ENCODE peak calls at places on chromosome 13, in five cellular contexts. L is brain microvascular endothelial cell, U is astrocyte, X is ascending aorta, S is fibroblast of lung. E is an unnamed sample. For H3K36me3, the result is how much of the 10 kb centered on the place peaks cover.

GRCh38 chr13:26941345-26942174 is 181.0 kb upstream of the GPR12 start:
- DNase-seq in L (peak), U (peak), X (peak), S (peak), E (no peak)

GRCh38 chr13:74090397-74090796 is 43.8 kb downstream of the KLF12 start:
- DNase-seq in L (no peak), U (peak), X (no peak), S (no peak), E (no peak)

GRCh38 chr13:63190742-63191141 is 1775.1 kb upstream of the PCDH20 start:
- DNase-seq in L (peak), U (peak), X (no peak), S (no peak), E (no peak)

GRCh38 chr13:50690020-50690419 is 153.5 kb downstream of the DLEU7 start:
- DNase-seq in L (no peak), U (no peak), X (no peak), S (no peak), E (no peak)

GRCh38 chr13:30133554-30133912 is 173.8 kb downstream of the KATNAL1 start:
- DNase-seq in L (no peak), U (no peak), X (no peak), S (no peak), E (no peak)

GRCh38 chr13:80363890-80364503 is 23.1 kb upstream of the SPRY2 start:
- DNase-seq in L (no peak), U (no peak), X (no peak), S (peak), E (no peak)

GRCh38 chr13:84433024-84433423 is 550.8 kb upstream of the SLITRK1 start:
- DNase-seq in L (peak), U (peak), X (no peak), S (peak), E (no peak)

GRCh38 chr13:60620611-60621395 is 223.8 kb downstream of the TDRD3 start:
- DNase-seq in L (no peak), U (peak), X (no peak), S (no peak), E (no peak)

GRCh38 chr13:101140087-101140770 is 276.1 kb downstream of the NALCN start:
- DNase-seq in L (no peak), U (no peak), X (no peak), S (no peak), E (no peak)

GRCh38 chr13:101146101-101146898 is 270.0 kb downstream of the NALCN start:
- DNase-seq in L (no peak), U (peak), X (no peak), S (no peak), E (no peak)

GRCh38 chr13:101149735-101150380 is 266.4 kb downstream of the NALCN start:
- DNase-seq in L (peak), U (peak), X (no peak), S (peak), E (no peak)

GRCh38 chr13:101140936-101141335 is 275.4 kb downstream of the NALCN start:
- DNase-seq in L (no peak), U (no peak), X (no peak), S (no peak), E (no peak)

DNA sequence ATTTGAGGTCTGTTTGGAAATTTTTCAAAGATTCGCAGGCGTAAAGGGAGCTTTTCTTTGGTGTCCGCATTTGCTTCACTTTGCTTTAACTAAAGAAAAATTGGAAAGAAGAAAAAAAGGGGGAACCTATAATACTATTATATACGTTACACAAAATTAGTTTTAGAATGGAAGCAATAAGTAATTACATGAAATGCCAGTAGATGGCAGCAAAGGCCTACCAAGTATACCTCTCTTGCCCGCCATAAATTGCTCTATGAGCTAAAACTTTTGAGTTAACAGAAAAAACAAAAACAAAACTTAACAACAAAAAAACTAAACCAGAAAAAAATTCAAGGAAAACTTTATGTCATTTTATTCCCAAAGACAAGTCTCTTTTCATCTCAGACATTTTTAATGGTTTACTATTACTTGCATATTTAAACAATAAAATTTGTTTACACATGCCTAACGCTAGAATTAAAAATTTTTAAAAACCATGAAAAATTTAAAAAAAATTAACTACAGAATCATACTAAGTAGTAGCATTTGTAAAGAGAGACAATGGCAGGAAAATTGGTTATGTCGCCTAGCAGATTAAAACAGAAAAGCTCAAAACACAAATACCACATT is 271.4 kb downstream of the NALCN start:
- DNase-seq in L (peak), U (peak), X (no peak), S (peak), E (no peak)
- TF ChIP-seq CTCF in L (peak), U (peak), X (peak), S (peak), E (peak)

GRCh38 chr13:112516218-112516617 is 71.7 kb downstream of the TUBGCP3 start:
- DNase-seq in L (no peak), U (no peak), X (no peak), S (no peak), E (no peak)
- H3K36me3 ChIP-seq in L (under half), U (under half), X (under half), S (under half), E (half or more)

DNA sequence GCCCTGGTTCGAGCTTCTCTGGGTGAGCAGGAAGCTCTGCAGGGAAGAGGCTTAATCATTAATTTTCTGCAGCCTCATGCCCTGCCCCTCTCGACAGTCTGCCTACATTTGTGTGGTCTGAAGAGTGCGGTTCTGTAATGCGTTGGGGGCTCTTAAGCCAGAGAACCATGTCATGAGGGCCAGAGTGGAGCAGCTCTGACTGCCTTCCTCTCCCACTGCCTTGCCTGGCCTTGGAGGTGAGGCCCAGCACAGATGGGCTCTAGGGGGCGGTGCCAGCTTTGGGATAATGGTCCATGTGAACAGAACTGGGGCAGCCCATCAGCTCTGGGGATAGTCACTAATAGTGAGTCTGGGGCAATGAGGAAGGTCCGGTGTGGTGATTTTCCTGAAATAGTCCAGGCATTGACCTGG is 5.7 kb downstream of the FGF9 start:
- DNase-seq in L (no peak), U (no peak), X (no peak), S (no peak), E (peak)
- TF ChIP-seq CTCF in L (peak), U (no peak), X (no peak), S (peak), E (no peak)

DNA sequence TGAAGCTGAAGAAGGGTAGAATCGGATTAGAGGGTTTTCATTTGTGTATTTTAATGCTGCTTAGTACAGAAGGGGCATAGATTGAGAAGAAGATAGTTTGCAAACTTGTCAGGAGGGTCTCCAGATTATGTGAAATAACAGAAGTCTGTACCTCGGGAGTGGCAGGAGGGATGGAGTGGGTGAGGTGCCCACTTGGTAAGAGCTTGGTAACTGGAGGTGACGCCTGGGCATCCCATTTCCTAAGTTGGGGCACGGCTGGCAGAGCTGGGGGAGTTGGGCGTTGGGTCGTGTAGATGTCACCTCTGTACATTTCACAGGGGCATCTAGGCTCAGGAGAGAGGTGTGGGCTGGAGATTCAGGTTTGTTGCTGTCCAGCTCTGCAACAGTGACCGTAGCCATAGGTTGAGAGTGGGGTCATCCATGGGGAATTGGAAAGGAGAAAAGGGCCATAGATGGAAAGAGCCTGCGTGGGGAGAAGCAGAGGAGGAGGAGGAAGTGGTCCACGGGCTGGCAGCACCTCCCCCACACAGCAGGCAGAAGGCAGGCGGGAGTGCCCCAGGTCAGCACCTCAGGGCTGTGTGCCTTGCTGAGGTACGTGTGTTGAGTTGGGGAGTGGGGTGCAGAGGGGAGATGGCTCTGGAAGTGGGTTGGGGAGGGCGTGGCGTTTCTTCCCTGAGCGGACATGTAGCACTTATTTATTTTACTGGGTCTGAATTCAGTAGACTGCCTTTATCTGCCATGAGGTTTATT is 31.2 kb downstream of the MPHOSPH8 start:
- DNase-seq in L (no peak), U (no peak), X (no peak), S (no peak), E (no peak)
- H3K36me3 ChIP-seq in L (half or more), U (under half), X (half or more), S (under half), E (half or more)